ENCODE peak calls at places on chromosome 1, in ten cellular contexts. T, Q, J, L, O, D, W, I, Y and K are unnamed samples.

GRCh38 chr1:53987880-53988279 is 30.1 kb downstream of the LDLRAD1 start:
- DNase-seq in J (no peak), L (no peak), T (no peak), Y (peak; percentile 27), W (peak; percentile 14), I (no peak), O (no peak), Q (peak; percentile 54), D (no peak), K (no peak)

GRCh38 chr1:10663668-10664035 is 132.8 kb downstream of the CASZ1 start:
- DNase-seq in L (peak; percentile 76), Y (peak; percentile 17), W (no peak), D (peak; percentile 29), J (peak; percentile 93), I (peak; percentile 66), Q (no peak), T (peak; percentile 85), O (no peak), K (no peak)

GRCh38 chr1:164668451-164668850 is 109.5 kb downstream of the PBX1 start:
- DNase-seq in L (no peak), I (no peak), W (no peak), T (no peak), Y (no peak), Q (no peak), J (no peak), D (no peak), O (no peak), K (no peak)

GRCh38 chr1:18949689-18950414 is 6.6 kb downstream of the IFFO2 start:
- DNase-seq in W (peak; percentile 36), Y (peak; percentile 58), J (peak; percentile 88), I (no peak), L (peak; percentile 49), Q (peak; percentile 51), T (peak; percentile 77), D (no peak), O (no peak), K (no peak)

GRCh38 chr1:17629460-17629859 is 90.0 kb downstream of the ARHGEF10L start:
- DNase-seq in W (no peak), O (no peak), Q (no peak), J (no peak), L (peak; percentile 30), I (no peak), Y (no peak), D (no peak), T (peak; percentile 61), K (no peak)

GRCh38 chr1:231176421-231176820 is 14.6 kb downstream of the TRIM67 start:
- DNase-seq in L (no peak), W (no peak), T (no peak), D (no peak), I (no peak), O (no peak), J (no peak), Q (no peak), Y (no peak), K (no peak)

GRCh38 chr1:48617227-48617626 is 145.2 kb upstream of the SPATA6 start:
- DNase-seq in D (no peak), T (no peak), Q (peak; percentile 2), Y (peak; percentile 11), L (no peak), J (no peak), I (no peak), W (peak; percentile 44), O (no peak), K (no peak)

GRCh38 chr1:231998791-231999190 is 372.2 kb downstream of the DISC1 start:
- DNase-seq in T (no peak), D (no peak), Y (no peak), W (no peak), O (no peak), L (no peak), Q (no peak), I (no peak), J (no peak), K (no peak)

GRCh38 chr1:15245593-15246325 is 1.3 kb upstream of the FHAD1 start:
- DNase-seq in Q (peak; percentile 70), W (peak; percentile 62), D (no peak), L (no peak), Y (peak; percentile 81), J (no peak), O (no peak), I (peak; percentile 25), T (no peak), K (no peak)

GRCh38 chr1:30988045-30988444 is 77.5 kb downstream of the PUM1 start:
- DNase-seq in Q (no peak), Y (no peak), T (no peak), L (no peak), I (no peak), J (no peak), W (peak; percentile 71), D (no peak), O (no peak), K (no peak)

GRCh38 chr1:40751802-40752201 is 31.8 kb upstream of the KCNQ4 start:
- DNase-seq in W (no peak), J (no peak), I (no peak), L (no peak), O (no peak), Q (no peak), Y (no peak), D (no peak), T (no peak), K (no peak)

GRCh38 chr1:109229531-109230127 is 15.9 kb downstream of the SARS1 start:
- DNase-seq in Y (no peak), W (no peak), O (no peak), D (no peak), J (no peak), T (peak; percentile 97), L (no peak), Q (no peak), I (no peak), K (no peak)

GRCh38 chr1:235079443-235079967 is 49.1 kb downstream of the TOMM20 start:
- DNase-seq in D (no peak), L (no peak), Q (no peak), J (no peak), T (no peak), I (no peak), O (peak; percentile 80), W (peak; percentile 67), Y (no peak), K (peak; percentile 93)

GRCh38 chr1:195105773-195106172 is 1502.5 kb downstream of the KCNT2 start:
- DNase-seq in W (no peak), Q (no peak), I (no peak), T (no peak), J (no peak), Y (no peak), L (no peak), O (no peak), D (no peak), K (no peak)

DNA sequence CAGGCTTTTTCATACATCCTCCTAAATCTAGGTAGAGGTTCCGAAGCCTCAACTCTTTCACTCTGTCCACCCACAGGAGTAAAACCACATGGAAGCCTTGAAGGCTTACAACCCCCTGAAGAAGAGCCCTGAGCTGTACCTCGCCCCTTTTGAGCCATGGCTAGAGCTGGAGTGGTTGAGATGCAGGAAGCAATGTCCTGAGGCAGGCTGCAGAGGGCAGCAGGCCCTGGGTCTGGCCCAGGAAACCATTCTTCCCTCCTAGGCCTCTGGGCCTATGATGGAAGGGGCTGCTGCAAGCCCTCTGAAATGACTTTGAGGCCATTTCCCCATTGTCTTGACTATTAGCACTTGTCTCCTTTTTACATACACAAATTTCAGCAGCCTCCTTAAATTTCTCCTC is 1503.0 kb downstream of the KCNT2 start:
- DNase-seq in T (no peak), I (no peak), Y (no peak), W (no peak), J (no peak), O (no peak), Q (no peak), D (no peak), L (no peak), K (no peak)
- TF ChIP-seq CTCF in T (no peak), I (no peak), Y (no peak), W (no peak), J (no peak), O (no peak), Q (no peak), D (no peak), L (no peak), K (no peak)

GRCh38 chr1:75768021-75768420 is 18.0 kb upstream of the RABGGTB start:
- DNase-seq in T (no peak), Q (no peak), L (no peak), Y (no peak), W (no peak), I (no peak), J (no peak), D (no peak), O (no peak), K (no peak)

GRCh38 chr1:75765697-75766355 is 20.2 kb upstream of the RABGGTB start:
- DNase-seq in Y (peak; percentile 79), L (no peak), J (no peak), T (no peak), I (no peak), Q (peak; percentile 71), W (peak; percentile 78), O (no peak), D (no peak), K (no peak)

DNA sequence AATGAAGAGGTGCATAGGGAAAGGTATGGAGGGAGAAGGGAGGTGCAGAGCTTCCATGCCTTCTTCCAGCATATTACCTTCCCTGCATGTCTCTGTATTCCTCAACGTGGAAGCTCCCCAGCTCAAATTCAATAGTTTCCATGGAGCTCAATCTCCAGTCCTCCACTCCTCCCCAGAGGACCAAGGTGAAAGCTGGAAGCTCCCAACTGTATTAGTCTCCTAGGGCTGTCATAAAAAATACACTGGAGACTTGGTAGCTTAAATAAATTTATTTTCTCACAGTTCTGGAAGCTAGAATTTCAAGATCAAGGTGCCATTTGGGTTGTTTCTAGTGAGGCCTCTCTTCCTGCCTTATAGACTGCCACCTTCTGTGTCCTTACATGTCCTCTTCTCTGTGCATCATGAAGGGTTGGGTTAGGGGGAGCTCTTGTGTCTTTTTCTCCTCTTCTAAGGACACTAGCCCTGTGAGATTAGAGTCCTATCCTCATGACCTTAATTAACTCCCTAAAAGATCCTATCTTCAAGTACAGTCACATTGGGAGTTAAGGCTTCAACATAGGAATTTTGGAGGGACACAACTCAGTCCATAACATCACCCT is 21.9 kb upstream of the RABGGTB start:
- DNase-seq in Q (no peak), T (no peak), W (no peak), J (no peak), L (no peak), D (no peak), Y (no peak), O (no peak), I (no peak), K (no peak)
- TF ChIP-seq CTCF in Q (no peak), T (no peak), W (no peak), J (no peak), L (no peak), D (no peak), Y (no peak), O (no peak), I (no peak), K (no peak)

GRCh38 chr1:222794656-222795474 is 20.0 kb upstream of the DISP1 start:
- DNase-seq in L (no peak), T (no peak), W (no peak), J (no peak), I (no peak), O (no peak), D (no peak), Y (no peak), Q (peak; percentile 21), K (no peak)
- TF ChIP-seq CTCF in L (no peak), T (no peak), W (peak; percentile 16), J (no peak), I (no peak), O (peak; percentile 3), D (no peak), Y (peak; percentile 5), Q (peak; percentile 33), K (no peak)

DNA sequence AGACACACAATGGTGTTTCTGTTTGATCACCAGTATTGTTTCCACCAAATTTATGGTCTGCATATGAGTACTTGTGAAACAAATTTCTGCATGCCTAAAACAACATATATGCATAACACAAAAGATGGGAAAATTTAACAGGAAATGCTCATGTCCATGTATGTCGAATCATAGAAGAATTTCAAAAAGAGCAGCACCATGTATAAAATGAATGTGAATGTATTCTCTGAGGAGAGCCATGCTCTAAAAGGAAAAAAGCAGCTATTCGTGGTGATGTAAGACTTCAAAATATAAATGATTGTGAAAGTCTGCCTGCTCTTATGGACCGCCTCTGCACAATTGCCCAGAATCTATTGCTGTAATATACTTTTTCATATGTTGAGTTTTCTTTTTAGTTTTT is 66.8 kb downstream of the EPB41 start:
- DNase-seq in T (no peak), I (no peak), J (no peak), Q (no peak), L (no peak), O (no peak), W (no peak), Y (no peak), D (no peak), K (no peak)
- TF ChIP-seq CTCF in T (no peak), I (no peak), J (no peak), Q (no peak), L (no peak), O (no peak), W (no peak), Y (no peak), D (no peak), K (no peak)